ENCODE peak calls at places on chromosomes 4 and X, in nine cellular contexts. Y is NCI-H2029; E is sciatic nerve; A is MCF 10A; F is M059J; X is D341Med; P is NCI-H1694 treated with DMSO at 0.1 percent for 48 hours; H is suprapubic skin; Q is activated T-helper 1 cell treated with anti-CD3 and anti-CD28 coated beads, Interleukin-2, amount 50 U/mL, for 16 hours. C is an unnamed sample.

GRCh38 chr4:38601244-38601915 is 62.6 kb upstream of the KLF3 start:
- DNase-seq in Y (peak), E (no peak), A (peak), F (peak), X (no peak), P (no peak), H (no peak), Q (no peak), C (no peak)

GRCh38 chrX:148914783-148915182 is 414.4 kb downstream of the AFF2 start:
- DNase-seq in Y (no peak), E (no peak), A (no peak), F (peak), X (no peak), P (no peak), H (no peak), Q (no peak), C (no peak)

GRCh38 chr4:173014836-173015235 is 153.8 kb upstream of the GALNT7 start:
- DNase-seq in Y (no peak), E (no peak), A (no peak), F (no peak), X (no peak), P (no peak), H (no peak), Q (no peak), C (no peak)

GRCh38 chr4:5821665-5822358 is 71.1 kb downstream of the CRMP1 start:
- DNase-seq in Y (no peak), E (no peak), A (no peak), F (no peak), X (peak), P (no peak), H (no peak), Q (no peak), C (peak)

GRCh38 chr4:113327513-113327912 is 278.1 kb downstream of the ANK2 start:
- DNase-seq in Y (no peak), E (no peak), A (peak), F (peak), X (no peak), P (no peak), H (no peak), Q (no peak), C (no peak)

GRCh38 chr4:120857312-120857711 is 65.2 kb downstream of the PRDM5 start:
- DNase-seq in Y (no peak), E (no peak), A (no peak), F (no peak), X (no peak), P (no peak), H (no peak), Q (no peak), C (no peak)

GRCh38 chr4:121192500-121192899 is 28.4 kb upstream of the TNIP3 start:
- DNase-seq in Y (peak), E (no peak), A (peak), F (peak), X (peak), P (peak), H (no peak), Q (no peak), C (peak)

GRCh38 chr4:11446156-11446811 is 17.6 kb upstream of the HS3ST1 start:
- DNase-seq in Y (no peak), E (no peak), A (peak), F (peak), X (no peak), P (no peak), H (no peak), Q (no peak), C (no peak)

GRCh38 chrX:31679861-31680260 is 608.0 kb upstream of the FTHL17 start:
- DNase-seq in Y (no peak), E (no peak), A (peak), F (peak), X (no peak), P (no peak), H (no peak), Q (no peak), C (no peak)

GRCh38 chr4:15303052-15303641 is 124.7 kb upstream of the C1QTNF7 start:
- DNase-seq in Y (no peak), E (no peak), A (no peak), F (peak), X (no peak), P (no peak), H (no peak), Q (no peak), C (no peak)